ENCODE peak calls at places on chromosomes 16 and 17, in five cellular contexts. I is stimulated activated CD4-positive, alpha-beta T cell treated with anti-CD3 and anti-CD28 coated beads, Interleukin-1b, Interleukin-23, amount 100 ng/mL, for 24 hours; O is body of pancreas; U is stimulated activated CD8-positive, alpha-beta memory T cell treated with anti-CD3 and anti-CD28 coated beads, Interleukin-4, amount 100 ng/mL, for 1 hour; F is NCI-H1092 treated with DMSO at 0.1 percent for 48 hours. Q is an unnamed sample.

GRCh38 chr16:79627092-79627491 is 26.6 kb upstream of the MAF start:
- DNase-seq in O (no peak), U (no peak), F (no peak), I (no peak), Q (no peak)

GRCh38 chr16:69941251-69942098 is 9.7 kb upstream of the CLEC18A start:
- DNase-seq in F (no peak), U (no peak), O (no peak), I (no peak), Q (no peak)

GRCh38 chr16:67966549-67967182 is 1.8 kb downstream of the SLC12A4 start:
- DNase-seq in F (no peak), I (no peak), O (no peak), U (no peak), Q (no peak)

GRCh38 chr17:80758793-80759673 is 214.4 kb downstream of the RPTOR start:
- DNase-seq in F (peak), O (no peak), U (no peak), I (no peak), Q (no peak)

GRCh38 chr17:14748036-14748715 is 447.3 kb downstream of the HS3ST3B1 start:
- DNase-seq in F (no peak), U (no peak), I (no peak), O (no peak), Q (no peak)

GRCh38 chr17:34756670-34757021 is 177.3 kb downstream of the TMEM132E start:
- DNase-seq in I (no peak), O (no peak), F (no peak), U (no peak), Q (no peak)

GRCh38 chr17:73223626-73224616 is 31.1 kb downstream of the COG1 start:
- DNase-seq in I (no peak), U (no peak), O (no peak), F (no peak), Q (no peak)

GRCh38 chr16:74325331-74325730 is 28.7 kb downstream of the PSMD7 start:
- DNase-seq in F (no peak), O (no peak), I (no peak), U (no peak), Q (no peak)

GRCh38 chr17:38789185-38789584 is 10.2 kb downstream of the PIP4K2B start:
- DNase-seq in O (no peak), U (no peak), F (no peak), I (no peak), Q (no peak)

GRCh38 chr17:50064253-50064991 is 8.5 kb downstream of the ITGA3 start:
- DNase-seq in U (no peak), F (no peak), O (no peak), I (no peak), Q (peak)

GRCh38 chr17:40556884-40557414 is 8.3 kb downstream of the CCR7 start:
- DNase-seq in O (no peak), F (no peak), I (no peak), U (no peak), Q (no peak)

GRCh38 chr16:14489460-14489859 is 140.6 kb downstream of the PARN start:
- DNase-seq in F (no peak), I (no peak), O (no peak), U (no peak), Q (peak)

GRCh38 chr17:30790279-30790678 is 34.2 kb downstream of the CRLF3 start:
- DNase-seq in I (no peak), O (no peak), F (no peak), U (no peak), Q (no peak)

GRCh38 chr17:80694085-80694991 is 149.7 kb downstream of the RPTOR start:
- DNase-seq in O (no peak), I (no peak), F (no peak), U (no peak), Q (no peak)

GRCh38 chr16:80197790-80198201 is 343.0 kb upstream of the DYNLRB2 start:
- DNase-seq in F (no peak), I (no peak), U (no peak), O (no peak), Q (no peak)

GRCh38 chr17:65586899-65587298 is 25.5 kb upstream of the AXIN2 start:
- DNase-seq in I (no peak), U (no peak), O (no peak), F (no peak), Q (no peak)

GRCh38 chr16:50901062-50901461 is 159.2 kb downstream of the CYLD start:
- DNase-seq in O (no peak), I (no peak), U (no peak), F (no peak), Q (no peak)

GRCh38 chr17:62955841-62956352 is 10.1 kb upstream of the TANC2 start:
- DNase-seq in U (no peak), O (no peak), I (no peak), F (no peak), Q (no peak)

GRCh38 chr17:17041571-17042380 is 481 bp upstream of the MPRIP start:
- DNase-seq in F (peak), O (peak), I (peak), U (peak), Q (peak)

GRCh38 chr17:73784015-73784603 is 139.9 kb upstream of the SDK2 start:
- DNase-seq in I (no peak), U (no peak), F (peak), O (no peak), Q (no peak)

GRCh38 chr17:19727466-19728113 is 11.2 kb upstream of the SLC47A2 start:
- DNase-seq in O (peak), F (no peak), I (no peak), U (no peak), Q (no peak)

GRCh38 chr16:78961464-78961863 is 639.1 kb downstream of the MAF start:
- DNase-seq in F (no peak), O (no peak), U (no peak), I (no peak), Q (no peak)

GRCh38 chr17:16486373-16487250 is 5.4 kb downstream of the LRRC75A start:
- DNase-seq in I (no peak), F (peak), O (peak), U (no peak), Q (peak)

GRCh38 chr17:15510361-15510760 is 42.9 kb upstream of the CDRT4 start:
- DNase-seq in I (no peak), F (no peak), O (no peak), U (no peak), Q (no peak)

GRCh38 chr17:49277638-49278037 is 47.1 kb upstream of the PHOSPHO1 start:
- DNase-seq in O (no peak), U (no peak), F (no peak), I (no peak), Q (peak)

Q was measured in Calu3.